ENCODE peak calls at places on chromosome 11, in ten cellular contexts. A, U, W, T, X, Q, J, F, K and S are unnamed samples.

GRCh38 chr11:72591785-72592490 is 82.3 kb downstream of the PDE2A start:
- DNase-seq in A (peak; percentile 59), U (no peak), W (no peak), T (no peak), X (peak; percentile 23), Q (peak; percentile 63), J (no peak), F (peak; percentile 58), K (no peak), S (no peak)

GRCh38 chr11:746289-747175 is 732 bp upstream of the TALDO1 start:
- DNase-seq in A (no peak), U (no peak), W (no peak), T (no peak), X (peak; percentile 28), Q (no peak), J (no peak), F (no peak), K (no peak), S (no peak)

GRCh38 chr11:131524186-131524585 is 153.8 kb downstream of the NTM start:
- DNase-seq in A (no peak), U (no peak), W (no peak), T (no peak), X (no peak), Q (no peak), J (no peak), F (no peak), K (no peak), S (no peak)

GRCh38 chr11:116190206-116190605 is 582.6 kb downstream of the BUD13 start:
- DNase-seq in A (no peak), U (no peak), W (no peak), T (no peak), X (no peak), Q (no peak), J (no peak), F (no peak), K (no peak), S (no peak)

GRCh38 chr11:9208726-9209501 is 56.2 kb downstream of the DENND5A start:
- DNase-seq in A (no peak), U (no peak), W (no peak), T (no peak), X (no peak), Q (no peak), J (no peak), F (no peak), K (no peak), S (no peak)

GRCh38 chr11:84372366-84372765 is 1086.2 kb upstream of the CCDC90B start:
- DNase-seq in A (no peak), U (peak; percentile 73), W (no peak), T (no peak), X (no peak), Q (no peak), J (no peak), F (no peak), K (no peak), S (no peak)

GRCh38 chr11:58674609-58675008 is 52.1 kb downstream of the CNTF start:
- DNase-seq in A (no peak), U (no peak), W (no peak), T (no peak), X (no peak), Q (no peak), J (no peak), F (no peak), K (no peak), S (no peak)

GRCh38 chr11:1761110-1761856 is 2.4 kb downstream of the CTSD start:
- DNase-seq in A (no peak), U (no peak), W (no peak), T (no peak), X (no peak), Q (no peak), J (no peak), F (peak; percentile 38), K (no peak), S (peak; percentile 33)

GRCh38 chr11:13261600-13262061 is 16.0 kb upstream of the BMAL1 start:
- DNase-seq in A (no peak), U (no peak), W (no peak), T (peak; percentile 85), X (no peak), Q (no peak), J (no peak), F (no peak), K (peak; percentile 93), S (no peak)